ENCODE peak calls at places on chromosome 15, in six cellular contexts. One of them, this sample, is unnamed.
A peak's percentile ranks its signal among the peaks of the same experiment; 100 is the strongest.

GRCh38 chr15:79923068-79923514 is 26.3 kb upstream of the MTHFS start:
- DNase-seq in fibroblast of pulmonary artery: peak; percentile 42
- DNase-seq in A673: peak; percentile 57
- DNase-seq in NCI-H345: peak; percentile 38
- DNase-seq in A172: peak; percentile 20
- DNase-seq in stimulated activated CD4-positive, alpha-beta T cell treated with anti-CD3 and anti-CD28 coated beads, TNF-alpha, amount 100 ng/mL, for 4 hours: peak; percentile 50
- DNase-seq in this sample: peak; percentile 52

GRCh38 chr15:40591310-40591845 is 2.7 kb upstream of the KNL1 start:
- DNase-seq in A172: no peak
- DNase-seq in NCI-H345: no peak
- DNase-seq in stimulated activated CD4-positive, alpha-beta T cell treated with anti-CD3 and anti-CD28 coated beads, TNF-alpha, amount 100 ng/mL, for 4 hours: no peak
- DNase-seq in fibroblast of pulmonary artery: no peak
- DNase-seq in A673: no peak
- DNase-seq in this sample: no peak

GRCh38 chr15:98891301-98891700 is 116.3 kb downstream of the PGPEP1L start:
- DNase-seq in fibroblast of pulmonary artery: no peak
- DNase-seq in A673: no peak
- DNase-seq in stimulated activated CD4-positive, alpha-beta T cell treated with anti-CD3 and anti-CD28 coated beads, TNF-alpha, amount 100 ng/mL, for 4 hours: no peak
- DNase-seq in NCI-H345: no peak
- DNase-seq in A172: no peak
- DNase-seq in this sample: no peak

GRCh38 chr15:55267401-55268053 is 22.1 kb downstream of the RAB27A start:
- DNase-seq in fibroblast of pulmonary artery: peak; percentile 41
- DNase-seq in A673: peak; percentile 17
- DNase-seq in NCI-H345: no peak
- DNase-seq in A172: peak; percentile 66
- DNase-seq in stimulated activated CD4-positive, alpha-beta T cell treated with anti-CD3 and anti-CD28 coated beads, TNF-alpha, amount 100 ng/mL, for 4 hours: no peak
- DNase-seq in this sample: peak; percentile 39

GRCh38 chr15:49134683-49135341 is 20.6 kb downstream of the COPS2 start:
- DNase-seq in NCI-H345: no peak
- DNase-seq in stimulated activated CD4-positive, alpha-beta T cell treated with anti-CD3 and anti-CD28 coated beads, TNF-alpha, amount 100 ng/mL, for 4 hours: no peak
- DNase-seq in A673: no peak
- DNase-seq in fibroblast of pulmonary artery: peak; percentile 75
- DNase-seq in A172: peak; percentile 28
- DNase-seq in this sample: no peak

GRCh38 chr15:78620021-78620838 is 566 bp downstream of the CHRNA3 start:
- DNase-seq in A172: no peak
- DNase-seq in stimulated activated CD4-positive, alpha-beta T cell treated with anti-CD3 and anti-CD28 coated beads, TNF-alpha, amount 100 ng/mL, for 4 hours: no peak
- DNase-seq in A673: peak; percentile 40
- DNase-seq in fibroblast of pulmonary artery: no peak
- DNase-seq in NCI-H345: peak; percentile 35
- DNase-seq in this sample: no peak

GRCh38 chr15:67680645-67681044 is 138.1 kb downstream of the MAP2K5 start:
- DNase-seq in stimulated activated CD4-positive, alpha-beta T cell treated with anti-CD3 and anti-CD28 coated beads, TNF-alpha, amount 100 ng/mL, for 4 hours: no peak
- DNase-seq in A673: peak; percentile 66
- DNase-seq in A172: no peak
- DNase-seq in NCI-H345: peak; percentile 61
- DNase-seq in fibroblast of pulmonary artery: peak; percentile 55
- DNase-seq in this sample: no peak

GRCh38 chr15:79036323-79036722 is 54.3 kb downstream of the RASGRF1 start:
- DNase-seq in A172: no peak
- DNase-seq in A673: no peak
- DNase-seq in stimulated activated CD4-positive, alpha-beta T cell treated with anti-CD3 and anti-CD28 coated beads, TNF-alpha, amount 100 ng/mL, for 4 hours: no peak
- DNase-seq in fibroblast of pulmonary artery: no peak
- DNase-seq in NCI-H345: no peak
- DNase-seq in this sample: no peak

GRCh38 chr15:31605467-31605931 is 278.9 kb downstream of the KLF13 start:
- DNase-seq in fibroblast of pulmonary artery: no peak
- DNase-seq in NCI-H345: no peak
- DNase-seq in A172: no peak
- DNase-seq in stimulated activated CD4-positive, alpha-beta T cell treated with anti-CD3 and anti-CD28 coated beads, TNF-alpha, amount 100 ng/mL, for 4 hours: no peak
- DNase-seq in A673: peak; percentile 15
- DNase-seq in this sample: no peak

GRCh38 chr15:75179773-75180140 is 21.9 kb upstream of the C15orf39 start:
- DNase-seq in stimulated activated CD4-positive, alpha-beta T cell treated with anti-CD3 and anti-CD28 coated beads, TNF-alpha, amount 100 ng/mL, for 4 hours: no peak
- DNase-seq in fibroblast of pulmonary artery: no peak
- DNase-seq in A172: no peak
- DNase-seq in NCI-H345: no peak
- DNase-seq in A673: no peak
- DNase-seq in this sample: no peak

GRCh38 chr15:67165653-67166260 is 88.7 kb downstream of the AAGAB start:
- DNase-seq in stimulated activated CD4-positive, alpha-beta T cell treated with anti-CD3 and anti-CD28 coated beads, TNF-alpha, amount 100 ng/mL, for 4 hours: no peak
- DNase-seq in fibroblast of pulmonary artery: peak; percentile 56
- DNase-seq in A172: no peak
- DNase-seq in NCI-H345: no peak
- DNase-seq in A673: peak; percentile 93
- DNase-seq in this sample: no peak

GRCh38 chr15:48645558-48646330 is at the start of gene FBN1:
- DNase-seq in NCI-H345: no peak
- DNase-seq in A172: peak; percentile 90
- DNase-seq in fibroblast of pulmonary artery: peak; percentile 94
- DNase-seq in A673: peak; percentile 90
- DNase-seq in stimulated activated CD4-positive, alpha-beta T cell treated with anti-CD3 and anti-CD28 coated beads, TNF-alpha, amount 100 ng/mL, for 4 hours: no peak
- DNase-seq in this sample: no peak

GRCh38 chr15:68191555-68191954 is 13.6 kb downstream of the CALML4 start:
- DNase-seq in stimulated activated CD4-positive, alpha-beta T cell treated with anti-CD3 and anti-CD28 coated beads, TNF-alpha, amount 100 ng/mL, for 4 hours: no peak
- DNase-seq in fibroblast of pulmonary artery: no peak
- DNase-seq in NCI-H345: no peak
- DNase-seq in A673: no peak
- DNase-seq in A172: no peak
- DNase-seq in this sample: no peak

GRCh38 chr15:23648920-23649515 is 1.4 kb upstream of the MAGEL2 start:
- DNase-seq in A172: peak; percentile 2
- DNase-seq in A673: peak; percentile 17
- DNase-seq in fibroblast of pulmonary artery: peak; percentile 25
- DNase-seq in stimulated activated CD4-positive, alpha-beta T cell treated with anti-CD3 and anti-CD28 coated beads, TNF-alpha, amount 100 ng/mL, for 4 hours: no peak
- DNase-seq in NCI-H345: peak; percentile 22
- DNase-seq in this sample: no peak

GRCh38 chr15:88649286-88649733 is 10.5 kb downstream of the ISG20 start:
- DNase-seq in NCI-H345: no peak
- DNase-seq in stimulated activated CD4-positive, alpha-beta T cell treated with anti-CD3 and anti-CD28 coated beads, TNF-alpha, amount 100 ng/mL, for 4 hours: peak; percentile 51
- DNase-seq in A673: peak; percentile 29
- DNase-seq in A172: peak; percentile 71
- DNase-seq in fibroblast of pulmonary artery: peak; percentile 99
- DNase-seq in this sample: peak; percentile 44

GRCh38 chr15:39684215-39684614 is 98.4 kb downstream of the FSIP1 start:
- DNase-seq in stimulated activated CD4-positive, alpha-beta T cell treated with anti-CD3 and anti-CD28 coated beads, TNF-alpha, amount 100 ng/mL, for 4 hours: no peak
- DNase-seq in A673: no peak
- DNase-seq in NCI-H345: no peak
- DNase-seq in fibroblast of pulmonary artery: no peak
- DNase-seq in A172: no peak
- DNase-seq in this sample: no peak